ENCODE peak calls at places on chromosomes 13 and 19, in nine cellular contexts. H is iPS-NIHi11; R is PC-9; L is kidney tubule cell; P is lower leg skin; B is fibroblast of villous mesenchyme; T is astrocyte of the spinal cord; K is activated T-cell treated with anti-CD3 and anti-CD28 coated beads, Interleukin-2, amount 50 U/mL, for 72 hours; X is heart right ventricle. I is an unnamed sample.

GRCh38 chr13:97284558-97284957 is 62.4 kb downstream of the MBNL2 start:
- DNase-seq in P (no peak), X (no peak), R (no peak), H (no peak), T (no peak), B (peak; percentile 39), L (no peak), K (no peak), I (no peak)

GRCh38 chr13:113903912-113904311 is 40.0 kb upstream of the GAS6 start:
- DNase-seq in T (no peak), X (no peak), P (no peak), R (no peak), K (no peak), H (no peak), B (no peak), L (no peak), I (peak; percentile 40)

GRCh38 chr19:14440049-14440448 is 6.9 kb downstream of the PKN1 start:
- DNase-seq in B (peak; percentile 8), H (no peak), R (no peak), K (peak; percentile 85), X (peak; percentile 80), L (no peak), T (no peak), P (peak; percentile 93), I (peak; percentile 79)

GRCh38 chr19:1690570-1691307 is 38.3 kb upstream of the TCF3 start:
- DNase-seq in P (no peak), T (no peak), X (no peak), K (peak; percentile 73), B (peak; percentile 20), L (peak; percentile 21), R (peak; percentile 7), H (peak; percentile 95), I (no peak)

GRCh38 chr19:45515081-45515624 is 7.9 kb downstream of the VASP start:
- DNase-seq in K (no peak), H (no peak), R (no peak), X (no peak), B (no peak), L (no peak), P (peak; percentile 90), T (no peak), I (no peak)

GRCh38 chr13:79458436-79458835 is 22.5 kb upstream of the NDFIP2 start:
- DNase-seq in H (no peak), X (no peak), K (no peak), L (no peak), P (no peak), B (no peak), T (no peak), R (no peak), I (no peak)

GRCh38 chr19:56423985-56424353 is 19.8 kb downstream of the ZNF583 start:
- DNase-seq in K (no peak), H (no peak), B (no peak), X (no peak), T (peak; percentile 13), L (no peak), R (no peak), P (no peak), I (no peak)

GRCh38 chr19:51139299-51140018 is 2.6 kb upstream of the SIGLEC7 start:
- DNase-seq in X (no peak), B (no peak), P (no peak), L (no peak), R (no peak), K (no peak), H (no peak), T (no peak), I (no peak)

GRCh38 chr13:52067237-52067636 is 42.7 kb downstream of the UTP14C start:
- DNase-seq in L (no peak), R (no peak), B (no peak), X (no peak), K (no peak), T (peak; percentile 8), P (no peak), H (no peak), I (no peak)

GRCh38 chr19:4477034-4477801 is 5.1 kb downstream of the HDGFL2 start:
- DNase-seq in T (no peak), K (no peak), R (no peak), B (no peak), X (no peak), H (no peak), P (no peak), L (peak; percentile 19), I (no peak)

GRCh38 chr13:113239986-113240385 is 30.6 kb downstream of the CUL4A start:
- DNase-seq in T (no peak), K (no peak), P (no peak), H (no peak), R (no peak), L (no peak), B (no peak), X (no peak), I (no peak)